ENCODE peak calls at places on chromosomes 7 and 10, in four cellular contexts. L, U, O and R are unnamed samples.

GRCh38 chr7:50641442-50642405 is 76.5 kb upstream of the DDC start:
- DNase-seq in L (no peak), O (no peak), U (no peak), R (no peak)

GRCh38 chr10:70440296-70441160 is 953 bp downstream of the NODAL start:
- DNase-seq in L (no peak), O (peak), U (no peak), R (no peak)

GRCh38 chr7:70361821-70362220 is 763.5 kb downstream of the AUTS2 start:
- DNase-seq in O (no peak), U (no peak), L (no peak), R (no peak)

GRCh38 chr7:44966731-44967538 is 11.9 kb downstream of the MYO1G start:
- DNase-seq in L (no peak), O (peak), U (no peak), R (no peak)

GRCh38 chr10:77800320-77800719 is 126.2 kb downstream of the DLG5 start:
- DNase-seq in L (no peak), O (no peak), U (no peak), R (no peak)

GRCh38 chr10:109178576-109178975 is 744.7 kb downstream of the XPNPEP1 start:
- DNase-seq in U (peak), O (no peak), L (no peak), R (no peak)

GRCh38 chr10:72487116-72487515 is 132.4 kb upstream of the DNAJB12 start:
- DNase-seq in L (no peak), O (no peak), U (no peak), R (no peak)

GRCh38 chr7:102849538-102849937 is 63.3 kb upstream of the LRRC17 start:
- DNase-seq in L (no peak), O (no peak), U (no peak), R (no peak)

GRCh38 chr7:66265566-66265965 is 60.4 kb downstream of the TPST1 start:
- DNase-seq in L (no peak), O (peak), U (peak), R (peak)

GRCh38 chr10:117540640-117541404 is 1.7 kb upstream of the EMX2 start:
- DNase-seq in O (no peak), U (no peak), L (no peak), R (no peak)

GRCh38 chr7:107581387-107582013 is 1.5 kb downstream of the BCAP29 start:
- DNase-seq in U (no peak), O (no peak), L (no peak), R (no peak)

GRCh38 chr7:107579546-107579880 is 533 bp upstream of the BCAP29 start:
- DNase-seq in U (peak), L (no peak), O (no peak), R (no peak)

GRCh38 chr7:107582906-107583305 is 2.9 kb downstream of the BCAP29 start:
- DNase-seq in L (no peak), O (no peak), U (no peak), R (no peak)

GRCh38 chr7:107580716-107581383 is 804 bp downstream of the BCAP29 start:
- DNase-seq in U (no peak), O (no peak), L (no peak), R (no peak)

DNA sequence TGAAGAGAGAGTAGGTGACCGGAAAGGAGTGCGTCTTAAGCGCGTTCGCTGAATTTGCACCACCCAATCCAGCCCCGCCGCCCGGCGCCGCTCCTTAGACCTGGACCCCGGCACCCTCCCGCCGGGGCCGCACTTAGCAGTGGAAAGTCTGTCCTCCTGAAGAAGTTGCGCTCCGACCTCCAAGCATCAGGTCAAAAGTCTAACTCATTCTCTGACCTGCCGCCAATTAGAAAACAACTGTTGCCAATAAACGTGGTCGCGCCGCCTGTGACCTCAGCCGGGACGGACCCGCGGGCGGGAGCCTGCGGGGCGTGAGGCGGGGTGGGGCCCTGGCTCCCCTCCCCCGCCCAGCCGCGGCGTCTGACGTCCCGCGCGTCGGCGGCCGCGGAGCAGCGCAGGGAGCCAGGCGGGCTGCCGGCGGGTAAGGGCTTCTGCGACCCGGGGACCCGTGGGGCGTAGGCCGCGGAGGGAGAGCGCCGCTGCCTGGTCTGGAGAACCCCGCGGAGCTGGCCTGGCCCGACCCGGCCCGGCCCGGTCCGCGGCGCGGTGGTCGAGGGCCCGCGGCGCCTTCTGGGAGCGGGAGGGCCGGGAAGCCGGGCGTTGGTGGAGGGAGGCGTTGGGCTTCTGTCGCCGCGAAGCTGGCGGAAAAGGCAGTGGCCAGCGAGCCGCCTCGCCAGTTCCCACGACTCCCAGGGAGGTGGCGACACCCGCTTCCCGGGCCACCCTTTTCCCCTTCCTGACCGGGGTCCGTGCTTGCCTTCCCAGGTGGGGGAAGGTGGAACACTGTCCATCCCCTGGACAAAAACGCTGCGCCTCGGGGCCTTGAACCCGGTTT is at the start of gene BCAP29:
- DNase-seq in U (peak), O (peak), L (no peak), R (peak)
- TF ChIP-seq POLR2A in U (peak), O (peak), L (peak), R (peak)

GRCh38 chr10:15678851-15679250 is 40.9 kb downstream of the ITGA8 start:
- DNase-seq in U (no peak), O (no peak), L (no peak), R (peak)
- TF ChIP-seq FOS in U (no peak), O (no peak), L (no peak), R (no peak)

GRCh38 chr7:130912910-130913720 is 179.1 kb upstream of the KLF14 start:
- DNase-seq in L (peak), O (peak), U (peak), R (peak)
- TF ChIP-seq POLR2A in L (peak), O (peak), U (peak), R (peak)

DNA sequence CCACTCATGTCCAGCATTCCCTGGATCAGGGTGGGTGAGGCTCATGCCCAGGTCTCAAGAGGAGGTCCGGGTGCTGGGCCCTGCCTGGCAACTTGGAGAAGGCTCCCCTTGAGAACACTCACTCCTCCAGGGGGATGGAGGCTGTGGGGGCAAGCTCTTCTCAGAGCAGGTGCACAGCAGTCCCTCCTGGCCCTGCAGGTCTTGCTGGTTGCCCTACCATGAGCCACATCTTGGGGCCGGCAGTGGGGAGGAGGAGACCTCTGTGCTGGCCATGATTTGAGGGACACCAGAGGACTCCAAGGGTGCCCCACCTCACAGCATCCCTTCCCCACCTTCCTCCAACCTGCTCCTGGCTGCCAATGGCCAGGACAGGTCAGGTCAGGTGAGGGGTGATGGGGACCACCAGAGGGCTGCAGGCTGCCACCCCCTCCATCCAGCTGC is 87.4 kb upstream of the RET start:
- DNase-seq in U (no peak), L (no peak), O (no peak), R (no peak)
- TF ChIP-seq FOS in U (no peak), L (no peak), O (no peak), R (no peak)

GRCh38 chr10:34988397-34989067 is 101.6 kb downstream of the CUL2 start:
- DNase-seq in L (no peak), U (no peak), O (no peak), R (no peak)
- TF ChIP-seq POLR2A in L (no peak), U (no peak), O (no peak), R (no peak)

GRCh38 chr10:80281292-80281691 is 8.2 kb downstream of the MAT1A start:
- DNase-seq in U (no peak), L (no peak), O (no peak), R (no peak)

GRCh38 chr10:80283536-80284199 is 5.8 kb downstream of the MAT1A start:
- DNase-seq in U (no peak), L (no peak), O (no peak), R (no peak)

GRCh38 chr10:80283119-80283518 is 6.3 kb downstream of the MAT1A start:
- DNase-seq in O (no peak), U (no peak), L (no peak), R (no peak)

GRCh38 chr10:80280071-80280800 is 9.2 kb downstream of the MAT1A start:
- DNase-seq in O (no peak), U (no peak), L (no peak), R (no peak)

DNA sequence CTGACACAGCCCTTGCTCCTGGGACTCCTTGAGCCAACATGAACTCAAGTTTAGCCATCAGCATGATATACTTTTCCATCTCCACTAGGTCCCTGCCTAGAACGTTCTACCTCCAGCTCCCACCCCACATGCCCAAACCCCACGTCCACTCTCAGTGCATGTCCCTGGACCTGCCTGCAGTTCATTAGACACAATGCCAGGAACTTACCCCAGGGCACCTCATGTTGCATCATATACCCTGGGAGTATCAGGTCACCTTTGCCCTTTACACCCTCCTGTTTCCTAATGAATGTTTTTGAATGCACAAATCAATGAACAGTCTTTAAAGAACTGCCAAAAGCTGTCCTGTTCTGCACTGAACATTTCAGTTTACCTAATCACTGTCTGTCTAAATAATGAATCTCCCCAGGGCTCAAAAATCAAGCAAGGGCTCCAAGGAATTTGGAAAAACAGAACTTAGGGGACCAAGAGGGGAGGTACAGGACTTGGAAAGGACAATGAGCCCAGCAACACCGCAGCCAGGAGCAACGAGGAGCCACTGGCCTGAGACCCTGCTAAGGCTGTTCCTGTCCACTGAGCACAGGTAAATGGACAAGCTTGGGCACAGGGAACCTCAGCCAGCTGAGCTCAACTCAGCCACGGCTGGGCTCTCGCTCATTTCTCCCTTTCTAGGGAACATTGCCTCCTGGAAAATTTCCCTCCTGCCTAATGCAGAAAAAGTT is 7.5 kb downstream of the MAT1A start:
- DNase-seq in U (no peak), O (no peak), L (no peak), R (no peak)
- TF ChIP-seq FOS in U (no peak), O (no peak), L (no peak), R (no peak)

DNA sequence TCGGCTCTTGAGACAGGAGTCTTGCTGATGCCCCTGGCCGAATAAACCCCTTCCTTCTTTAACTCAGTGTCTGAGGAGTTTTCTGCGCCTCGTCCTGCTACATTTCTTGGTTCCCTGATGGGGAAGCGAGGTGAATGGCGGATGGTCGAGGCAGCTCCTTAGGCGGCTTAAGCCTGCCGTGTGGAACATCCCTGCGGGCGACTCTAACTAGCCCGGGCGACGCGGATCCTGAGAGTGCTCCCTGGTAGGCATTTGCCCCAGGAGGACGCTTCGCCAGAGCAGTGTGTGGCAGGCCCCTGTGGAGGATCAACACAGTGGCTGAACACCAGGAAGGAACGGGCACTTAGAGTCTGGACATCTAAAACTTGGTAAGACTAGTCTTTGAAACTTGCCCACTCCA is 12.0 kb upstream of the EPHB4 start:
- DNase-seq in O (no peak), U (no peak), L (no peak), R (no peak)
- TF ChIP-seq POLR2A in O (no peak), U (no peak), L (no peak), R (no peak)

GRCh38 chr7:2680792-2681490 is 7.1 kb upstream of the AMZ1 start:
- DNase-seq in U (peak), O (peak), L (no peak), R (peak)
- TF ChIP-seq FOS in U (no peak), O (no peak), L (no peak), R (no peak)

DNA sequence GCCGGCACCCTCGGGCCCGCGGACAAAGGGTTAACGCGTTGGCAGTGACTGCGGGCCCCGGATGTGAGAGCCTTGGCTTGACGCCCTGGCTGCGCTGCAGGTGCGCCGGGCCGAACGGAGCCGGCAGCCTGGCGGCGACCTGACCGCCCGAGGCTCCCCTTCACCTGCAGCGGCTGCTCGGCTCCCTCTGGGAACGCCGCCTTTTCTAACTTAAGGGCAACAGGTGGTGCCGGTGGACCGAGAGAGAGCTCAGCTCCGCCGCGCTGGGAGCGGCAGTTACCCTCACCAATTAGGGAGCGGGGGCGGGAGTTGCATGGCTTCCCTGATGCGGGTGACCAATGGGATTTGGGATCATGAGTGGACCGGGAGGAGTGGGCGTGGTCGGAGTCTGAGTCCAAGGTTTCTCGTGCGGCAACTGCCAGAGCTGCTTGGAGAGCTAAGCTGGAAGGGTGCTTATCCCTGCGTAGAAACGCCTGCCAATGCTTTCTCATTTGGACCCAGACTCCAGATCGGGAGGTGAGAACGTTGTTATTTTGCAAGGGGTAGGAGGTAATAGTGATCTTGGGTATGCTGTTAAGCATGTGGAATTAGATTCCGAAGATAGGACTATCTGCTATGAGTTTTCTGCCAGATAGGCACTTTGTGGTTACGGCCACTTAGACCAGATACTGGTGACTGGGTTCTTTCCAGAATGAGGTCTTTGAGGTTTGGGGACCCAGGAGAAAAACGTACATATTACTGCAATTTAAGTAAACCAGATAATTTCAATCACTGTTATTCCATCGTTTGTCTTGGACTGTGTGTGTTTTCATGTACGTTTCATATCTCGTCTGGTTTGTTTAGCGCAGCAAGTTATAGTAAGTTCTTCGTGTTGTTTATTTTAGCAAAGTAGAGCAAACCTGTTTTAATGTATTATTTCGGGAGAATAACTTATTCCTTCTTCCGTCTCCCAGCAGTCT is at the start of gene ARL4A:
- DNase-seq in L (peak), U (peak), O (peak), R (peak)
- TF ChIP-seq POLR2A in L (peak), U (peak), O (peak), R (peak)

DNA sequence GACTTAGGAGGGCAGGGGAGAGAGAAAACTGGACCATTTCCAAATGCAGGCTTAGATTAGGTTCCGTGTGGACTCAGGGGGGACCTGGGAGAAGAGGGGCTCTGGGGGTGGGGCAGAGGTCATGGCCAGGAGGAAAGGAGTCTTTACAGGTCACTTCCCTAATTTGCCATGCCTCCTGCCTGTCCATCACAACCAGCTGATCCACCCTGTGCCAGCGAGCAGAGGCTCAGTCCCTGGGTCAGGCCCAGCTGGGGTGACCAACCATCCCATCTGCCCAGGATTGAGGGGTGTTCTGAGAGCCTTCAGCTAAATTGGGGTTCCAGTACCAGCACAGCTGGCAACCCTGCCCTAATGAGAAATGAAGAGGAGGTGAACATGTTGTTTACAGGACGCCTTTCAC is 84.6 kb upstream of the CACUL1 start:
- DNase-seq in L (no peak), U (no peak), O (no peak), R (no peak)
- TF ChIP-seq FOS in L (no peak), U (no peak), O (no peak), R (no peak)